ENCODE peak calls at places on chromosome 11, in nine cellular contexts. F is kidney, Y is osteoblast, G is fibroblast of lung, B is stomach, K is IMR-90, S is left ventricle myocardium inferior, X is body of pancreas, E is AG09309. T is an unnamed sample.

GRCh38 chr11:13685461-13686108 is 17.1 kb downstream of the FAR1 start:
- DNase-seq in F (no peak), Y (no peak), G (no peak), B (no peak), K (peak; percentile 15), S (no peak), X (no peak), E (no peak), T (no peak)

GRCh38 chr11:134063096-134063495 is 5.8 kb upstream of the JAM3 start:
- DNase-seq in F (no peak), Y (no peak), G (no peak), B (no peak), K (no peak), S (no peak), X (no peak), E (no peak), T (no peak)

GRCh38 chr11:28107331-28107725 is 628 bp downstream of the KIF18A start:
- DNase-seq in F (no peak), Y (no peak), G (no peak), B (no peak), K (peak; percentile 37), S (no peak), X (no peak), E (no peak), T (no peak)

GRCh38 chr11:97965849-97966646 is 1054.7 kb upstream of the CNTN5 start:
- DNase-seq in F (no peak), Y (peak; percentile 87), G (peak; percentile 84), B (no peak), K (peak; percentile 98), S (no peak), X (no peak), E (peak; percentile 73), T (peak; percentile 90)

GRCh38 chr11:108592591-108593213 is 866 bp downstream of the EXPH5 start:
- DNase-seq in F (peak; percentile 82), Y (no peak), G (no peak), B (peak; percentile 37), K (no peak), S (peak; percentile 18), X (peak; percentile 30), E (no peak), T (no peak)

GRCh38 chr11:107777094-107777493 is 65.2 kb upstream of the SLN start:
- DNase-seq in F (no peak), Y (no peak), G (no peak), B (no peak), K (no peak), S (no peak), X (no peak), E (no peak), T (no peak)

GRCh38 chr11:62830904-62831519 is 839 bp downstream of the STX5 start:
- DNase-seq in F (peak; percentile 81), Y (peak; percentile 29), G (no peak), B (no peak), K (no peak), S (no peak), X (peak; percentile 19), E (no peak), T (no peak)

GRCh38 chr11:109424893-109425292 is 2.9 kb downstream of the C11orf87 start:
- DNase-seq in F (peak; percentile 28), Y (no peak), G (no peak), B (peak; percentile 33), K (no peak), S (no peak), X (peak; percentile 22), E (no peak), T (no peak)

GRCh38 chr11:117588166-117588810 is 208.7 kb downstream of the DSCAML1 start:
- DNase-seq in F (no peak), Y (no peak), G (no peak), B (no peak), K (no peak), S (no peak), X (no peak), E (no peak), T (no peak)

GRCh38 chr11:72523991-72524390 is 89.7 kb upstream of the CLPB start:
- DNase-seq in F (no peak), Y (no peak), G (no peak), B (no peak), K (no peak), S (no peak), X (no peak), E (no peak), T (no peak)

GRCh38 chr11:123188508-123189165 is 6.4 kb downstream of the CLMP start:
- DNase-seq in F (no peak), Y (peak; percentile 93), G (peak; percentile 97), B (no peak), K (peak; percentile 99), S (no peak), X (peak; percentile 27), E (no peak), T (no peak)

GRCh38 chr11:18253778-18254338 is 5.4 kb upstream of the SAA2 start:
- DNase-seq in F (no peak), Y (no peak), G (no peak), B (no peak), K (no peak), S (no peak), X (no peak), E (no peak), T (no peak)

DNA sequence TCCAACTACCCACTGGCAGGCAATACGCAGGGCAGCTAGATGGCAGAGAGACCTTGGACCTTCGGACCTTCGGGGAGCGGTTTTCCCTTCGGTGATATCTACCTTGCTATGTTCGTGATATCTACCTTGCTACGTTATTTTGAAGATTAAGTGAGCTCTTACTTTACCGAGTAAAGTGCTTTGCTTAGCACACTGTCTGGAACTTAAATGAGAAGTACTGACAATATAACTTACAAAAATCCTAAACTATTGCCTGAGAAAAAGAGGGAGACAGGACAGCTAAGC is 1.0 kb upstream of the PRDM10 start:
- DNase-seq in F (no peak), Y (no peak), G (no peak), B (no peak), K (no peak), S (peak; percentile 45), X (peak; percentile 75), E (no peak), T (no peak)
- TF ChIP-seq CTCF in F (no peak), Y (no peak), G (no peak), B (no peak), K (no peak), S (no peak), X (no peak), E (no peak), T (no peak)

GRCh38 chr11:66905631-66906030 is 48.8 kb downstream of the LRFN4 start:
- DNase-seq in F (no peak), Y (no peak), G (no peak), B (no peak), K (no peak), S (no peak), X (no peak), E (no peak), T (no peak)

GRCh38 chr11:66906077-66906929 is 49.4 kb downstream of the LRFN4 start:
- DNase-seq in F (no peak), Y (no peak), G (peak; percentile 73), B (peak; percentile 78), K (peak; percentile 49), S (peak; percentile 18), X (peak; percentile 18), E (no peak), T (no peak)

GRCh38 chr11:66904981-66905521 is 48.2 kb downstream of the LRFN4 start:
- DNase-seq in F (no peak), Y (no peak), G (no peak), B (no peak), K (no peak), S (no peak), X (no peak), E (no peak), T (no peak)

GRCh38 chr11:66904055-66904454 is 47.2 kb downstream of the LRFN4 start:
- DNase-seq in F (peak; percentile 8), Y (no peak), G (peak; percentile 31), B (no peak), K (peak; percentile 23), S (no peak), X (peak; percentile 21), E (no peak), T (no peak)

GRCh38 chr11:66904561-66904960 is 47.7 kb downstream of the LRFN4 start:
- DNase-seq in F (no peak), Y (no peak), G (no peak), B (no peak), K (no peak), S (no peak), X (no peak), E (no peak), T (no peak)
- H3K4me3 ChIP-seq in F (peak overlapping the region; percentile 62), Y (no peak overlapping the region), G (no peak overlapping the region), B (no peak overlapping the region), K (no peak overlapping the region), S (no peak overlapping the region), X (no peak overlapping the region), E (no peak overlapping the region), T (no peak overlapping the region)

DNA sequence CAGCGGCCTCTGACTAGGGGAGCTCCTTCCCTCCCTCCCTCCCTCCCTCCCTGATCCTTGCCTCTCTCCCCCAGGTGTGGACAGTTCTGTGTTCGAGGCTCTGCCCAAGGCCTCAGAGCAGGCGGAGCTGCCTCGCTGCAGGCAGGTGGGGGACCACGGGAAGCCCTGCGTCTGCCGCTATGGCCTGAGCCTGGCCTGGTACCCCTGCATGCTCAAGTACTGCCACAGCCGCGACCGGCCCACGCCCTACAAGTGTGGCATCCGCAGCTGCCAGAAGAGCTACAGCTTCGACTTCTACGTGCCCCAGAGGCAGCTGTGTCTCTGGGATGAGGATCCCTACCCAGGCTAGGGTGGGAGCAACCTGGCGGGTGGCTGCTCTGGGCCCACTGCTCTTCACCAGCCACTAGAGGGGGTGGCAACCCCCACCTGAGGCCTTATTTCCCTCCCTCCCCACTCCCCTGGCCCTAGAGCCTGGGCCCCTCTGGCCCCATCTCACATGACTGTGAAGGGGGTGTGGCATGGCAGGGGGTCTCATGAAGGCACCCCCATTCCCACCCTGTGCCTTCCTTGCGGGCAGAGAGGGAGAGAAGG is 11.1 kb upstream of the POU2F3 start:
- DNase-seq in F (peak; percentile 72), Y (no peak), G (no peak), B (no peak), K (no peak), S (no peak), X (no peak), E (no peak), T (no peak)
- TF ChIP-seq CTCF in F (no peak), Y (no peak), G (peak; percentile 2), B (no peak), K (peak; percentile 12), S (no peak), X (no peak), E (peak; percentile 22), T (peak; percentile 13)

DNA sequence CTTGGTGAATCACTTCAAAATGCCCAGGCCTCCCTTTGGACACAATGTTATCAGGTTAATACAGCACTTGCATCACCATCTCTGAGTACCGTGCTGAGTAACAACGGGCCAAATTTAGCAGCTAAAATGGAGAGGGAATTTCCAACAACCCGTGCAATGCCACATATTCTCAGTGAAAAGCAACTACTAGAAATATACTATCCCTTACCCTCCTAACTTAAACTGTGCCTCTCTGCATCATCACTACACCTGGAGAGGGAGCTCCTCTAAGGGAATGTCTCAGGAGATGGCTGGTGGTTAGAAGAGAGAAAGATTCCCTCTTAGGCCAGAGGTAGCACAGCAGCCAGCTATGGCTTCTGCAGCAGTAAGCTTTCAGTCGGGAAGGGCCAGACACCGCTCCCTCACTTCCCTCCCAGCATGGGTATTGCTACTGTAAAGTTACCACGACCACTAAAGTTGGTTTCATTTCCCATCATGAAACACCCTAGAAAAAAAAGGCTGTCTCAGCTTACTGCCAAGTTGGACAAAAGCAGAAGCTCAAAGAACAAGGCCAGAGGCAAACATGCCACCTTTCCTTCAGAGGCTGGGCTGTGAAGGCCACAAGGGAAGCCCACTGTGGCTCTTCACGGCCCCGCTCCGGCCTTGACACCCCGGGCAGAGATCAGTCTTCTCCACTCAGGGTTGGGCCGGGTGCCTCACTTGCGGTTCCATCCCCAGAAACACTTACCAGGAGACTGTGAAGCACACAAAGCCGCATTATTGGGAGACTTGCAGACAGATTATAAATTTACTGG is 3.9 kb downstream of the MAML2 start:
- DNase-seq in F (no peak), Y (peak; percentile 85), G (peak; percentile 73), B (no peak), K (peak; percentile 84), S (peak; percentile 31), X (no peak), E (no peak), T (no peak)
- H3K4me3 ChIP-seq in F (peak overlapping the region; percentile 88), Y (peak overlapping the region; percentile 80), G (peak overlapping the region; percentile 95), B (peak overlapping the region; percentile 69), K (peak overlapping the region; percentile 92), S (peak overlapping the region; percentile 76), X (no peak overlapping the region), E (peak overlapping the region; percentile 49), T (peak overlapping the region; percentile 81)

T was measured in AG04449.